ENCODE peak calls at places on chromosomes 13 and 19, in six cellular contexts. X, R, Y, U, M and P are unnamed samples.

GRCh38 chr13:99356216-99357089 is 49.3 kb upstream of the GPR183 start:
- DNase-seq in X (no peak), R (no peak), Y (no peak), U (no peak), M (peak; percentile 92), P (no peak)

GRCh38 chr19:54338521-54338920 is 441 bp downstream of the LILRA4 start:
- DNase-seq in X (no peak), R (no peak), Y (no peak), U (no peak), M (no peak), P (no peak)

GRCh38 chr19:13212759-13213330 is 62.6 kb downstream of the IER2 start:
- DNase-seq in X (peak; percentile 58), R (peak; percentile 56), Y (no peak), U (peak; percentile 83), M (peak; percentile 20), P (peak; percentile 57)

GRCh38 chr19:38250821-38251563 is 5.2 kb downstream of the PPP1R14A start:
- DNase-seq in X (peak; percentile 82), R (no peak), Y (no peak), U (no peak), M (no peak), P (no peak)

GRCh38 chr13:99312493-99312883 is 5.3 kb upstream of the GPR183 start:
- DNase-seq in X (no peak), R (no peak), Y (no peak), U (no peak), M (no peak), P (no peak)

GRCh38 chr19:50325310-50326100 is 3.7 kb downstream of the KCNC3 start:
- DNase-seq in X (peak; percentile 84), R (peak; percentile 73), Y (peak; percentile 92), U (peak; percentile 96), M (no peak), P (no peak)

GRCh38 chr13:64339373-64340063 is 2890.6 kb downstream of the PCDH9 start:
- DNase-seq in X (no peak), R (no peak), Y (no peak), U (no peak), M (no peak), P (no peak)

GRCh38 chr19:571127-571974 is 1.0 kb upstream of the BSG start:
- DNase-seq in X (peak; percentile 61), R (no peak), Y (no peak), U (peak; percentile 55), M (peak; percentile 25), P (no peak)

GRCh38 chr13:23428183-23428528 is 5.3 kb downstream of the SACS start:
- DNase-seq in X (no peak), R (no peak), Y (no peak), U (no peak), M (no peak), P (no peak)

GRCh38 chr13:113183450-113184129 is 24.9 kb downstream of the PCID2 start:
- DNase-seq in X (peak; percentile 85), R (no peak), Y (no peak), U (no peak), M (no peak), P (no peak)

GRCh38 chr19:49889687-49890348 is 6.9 kb downstream of the IL4I1 start:
- DNase-seq in X (no peak), R (peak; percentile 53), Y (peak; percentile 88), U (peak; percentile 64), M (no peak), P (no peak)

GRCh38 chr19:12666305-12667048 is at the start of the genes MAN2B1 and WDR83:
- DNase-seq in X (peak; percentile 65), R (no peak), Y (no peak), U (peak; percentile 94), M (no peak), P (peak; percentile 64)

GRCh38 chr13:50082426-50083283 is 67.4 kb downstream of the KCNRG start:
- DNase-seq in X (peak; percentile 94), R (peak; percentile 79), Y (no peak), U (peak; percentile 47), M (peak; percentile 62), P (no peak)

GRCh38 chr13:51249254-51249653 is 27.1 kb downstream of the FAM124A start:
- DNase-seq in X (no peak), R (no peak), Y (no peak), U (no peak), M (no peak), P (no peak)

GRCh38 chr13:36796052-36796451 is 23.0 kb upstream of the RFXAP start:
- DNase-seq in X (no peak), R (no peak), Y (no peak), U (no peak), M (no peak), P (no peak)

GRCh38 chr19:55528030-55528801 is 8.7 kb downstream of the SBK2 start:
- DNase-seq in X (peak; percentile 30), R (no peak), Y (no peak), U (no peak), M (no peak), P (no peak)

GRCh38 chr19:32345261-32346207 is at the start of gene ZNF507:
- DNase-seq in X (peak; percentile 59), R (peak; percentile 47), Y (peak; percentile 23), U (peak; percentile 98), M (no peak), P (peak; percentile 46)

DNA sequence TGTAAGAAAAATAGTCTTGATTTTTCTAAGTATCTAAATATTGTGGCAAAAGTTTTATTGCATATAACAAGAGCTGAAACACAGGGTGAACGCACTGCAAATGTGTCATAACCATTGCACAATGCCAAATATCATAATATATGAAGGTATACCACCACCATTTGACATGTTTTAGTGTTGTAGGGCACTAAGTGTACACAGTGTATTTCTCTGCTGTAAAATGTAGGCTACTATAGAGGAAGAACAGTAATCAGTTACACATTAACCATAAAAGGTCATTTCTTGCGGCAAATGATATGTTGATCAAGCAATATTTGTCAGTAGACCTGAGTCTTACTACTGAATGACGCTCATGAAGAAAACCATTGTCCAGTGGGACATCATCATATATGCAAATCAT is 18.3 kb upstream of the KLF5 start:
- DNase-seq in X (peak; percentile 13), R (no peak), Y (no peak), U (no peak), M (no peak), P (no peak)
- TF ChIP-seq ZNF274 in X (no peak), R (no peak), Y (no peak), U (no peak), M (no peak), P (no peak)

GRCh38 chr13:48891586-48891985 is 84.1 kb upstream of the FNDC3A start:
- DNase-seq in X (peak; percentile 20), R (peak; percentile 48), Y (no peak), U (no peak), M (no peak), P (no peak)

GRCh38 chr13:48890386-48890785 is 85.3 kb upstream of the FNDC3A start:
- DNase-seq in X (no peak), R (no peak), Y (no peak), U (no peak), M (no peak), P (no peak)

GRCh38 chr13:48888613-48889012 is 87.1 kb upstream of the FNDC3A start:
- DNase-seq in X (no peak), R (no peak), Y (no peak), U (no peak), M (no peak), P (no peak)

GRCh38 chr13:48896312-48896711 is 79.4 kb upstream of the FNDC3A start:
- DNase-seq in X (no peak), R (no peak), Y (no peak), U (no peak), M (no peak), P (no peak)

GRCh38 chr13:48892311-48892710 is 83.4 kb upstream of the FNDC3A start:
- DNase-seq in X (peak; percentile 14), R (peak; percentile 59), Y (no peak), U (no peak), M (no peak), P (no peak)
- TF ChIP-seq ZNF274 in X (no peak), R (no peak), Y (no peak), U (no peak), M (no peak), P (no peak)

GRCh38 chr13:46062190-46062589 is 9.6 kb upstream of the ZC3H13 start:
- DNase-seq in X (no peak), R (no peak), Y (no peak), U (no peak), M (no peak), P (no peak)
- TF ChIP-seq ZNF274 in X (no peak), R (no peak), Y (no peak), U (no peak), M (no peak), P (no peak)

DNA sequence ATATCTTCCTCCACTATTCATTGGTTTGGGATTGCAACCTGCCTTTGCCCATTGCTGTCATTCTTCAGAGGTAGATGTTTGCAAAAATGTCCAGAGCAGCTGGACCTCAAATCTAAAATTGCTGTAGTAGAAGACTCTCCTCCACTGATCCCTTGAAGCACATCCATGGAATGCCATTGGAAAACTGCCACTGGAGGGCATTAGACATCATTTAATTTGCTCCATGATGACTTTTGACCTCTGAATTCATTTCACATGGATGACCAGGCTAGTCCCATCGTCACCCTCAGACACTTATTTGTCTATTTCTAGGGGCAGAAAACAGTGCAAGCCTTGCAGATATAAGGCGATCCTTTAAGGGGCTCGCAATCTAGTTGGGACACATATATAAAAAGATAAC is 33.9 kb upstream of the FLT1 start:
- DNase-seq in X (no peak), R (no peak), Y (no peak), U (no peak), M (no peak), P (no peak)
- TF ChIP-seq ZNF274 in X (no peak), R (no peak), Y (no peak), U (no peak), M (no peak), P (no peak)

GRCh38 chr19:9857076-9857721 is 22.1 kb downstream of the PIN1 start:
- DNase-seq in X (no peak), R (no peak), Y (no peak), U (no peak), M (no peak), P (no peak)

GRCh38 chr19:9856609-9857008 is 21.5 kb downstream of the PIN1 start:
- DNase-seq in X (no peak), R (no peak), Y (no peak), U (no peak), M (no peak), P (no peak)

GRCh38 chr19:9858766-9859165 is 23.6 kb downstream of the PIN1 start:
- DNase-seq in X (no peak), R (no peak), Y (no peak), U (no peak), M (no peak), P (no peak)

GRCh38 chr19:9860407-9860806 is 25.3 kb downstream of the PIN1 start:
- DNase-seq in X (no peak), R (no peak), Y (no peak), U (no peak), M (no peak), P (no peak)

GRCh38 chr19:9857920-9858746 is 23.0 kb downstream of the PIN1 start:
- DNase-seq in X (no peak), R (no peak), Y (no peak), U (no peak), M (no peak), P (no peak)
- TF ChIP-seq ZNF274 in X (no peak), R (no peak), Y (no peak), U (no peak), M (no peak), P (no peak)